ENCODE peak calls at places on chromosomes 7 and 10, in nine cellular contexts. M is neural progenitor cell, V is prostate gland, J is A549, S is body of pancreas, E is heart left ventricle, G is ovary, K is H1, Z is transverse colon. D is an unnamed sample.

GRCh38 chr10:59176241-59177030 is at the start of gene PHYHIPL:
- DNase-seq in M (peak; percentile 73), V (peak; percentile 44), J (peak; percentile 14), S (peak; percentile 64), E (peak; percentile 4), G (peak; percentile 25), K (no peak), Z (no peak), D (no peak)

GRCh38 chr10:7541137-7542087 is 125.4 kb downstream of the ITIH5 start:
- DNase-seq in M (peak; percentile 39), V (no peak), J (peak; percentile 12), S (peak; percentile 58), E (peak; percentile 63), G (peak; percentile 75), K (peak; percentile 39), Z (peak; percentile 48), D (peak; percentile 60)

GRCh38 chr10:100009283-100009792 is 409 bp downstream of the DNMBP start:
- DNase-seq in M (no peak), V (peak; percentile 56), J (peak; percentile 42), S (peak; percentile 16), E (peak; percentile 15), G (no peak), K (no peak), Z (peak; percentile 70), D (no peak)

GRCh38 chr10:71747039-71747807 is 26.1 kb downstream of the VSIR start:
- DNase-seq in M (no peak), V (no peak), J (no peak), S (no peak), E (no peak), G (no peak), K (no peak), Z (no peak), D (no peak)

GRCh38 chr7:28921822-28922221 is 36.3 kb downstream of the TRIL start:
- DNase-seq in M (peak; percentile 80), V (peak; percentile 63), J (peak; percentile 61), S (peak; percentile 44), E (peak; percentile 44), G (no peak), K (no peak), Z (peak; percentile 40), D (no peak)

GRCh38 chr10:11610855-11611247 is 599 bp downstream of the USP6NL start:
- DNase-seq in M (peak; percentile 54), V (peak; percentile 24), J (peak; percentile 40), S (peak; percentile 38), E (peak; percentile 32), G (peak; percentile 47), K (no peak), Z (peak; percentile 38), D (peak; percentile 35)

GRCh38 chr10:12636585-12636984 is 287.2 kb downstream of the CAMK1D start:
- DNase-seq in M (no peak), V (no peak), J (no peak), S (no peak), E (no peak), G (no peak), K (no peak), Z (no peak), D (no peak)

GRCh38 chr10:99966306-99966705 is 43.4 kb downstream of the DNMBP start:
- DNase-seq in M (no peak), V (no peak), J (peak; percentile 72), S (no peak), E (no peak), G (no peak), K (no peak), Z (no peak), D (no peak)

GRCh38 chr10:75525067-75525466 is 93.6 kb downstream of the LRMDA start:
- DNase-seq in M (no peak), V (no peak), J (no peak), S (no peak), E (no peak), G (no peak), K (no peak), Z (no peak), D (no peak)

GRCh38 chr7:100085515-100085914 is 3.3 kb upstream of the COPS6 start:
- DNase-seq in M (no peak), V (no peak), J (no peak), S (no peak), E (no peak), G (no peak), K (no peak), Z (no peak), D (no peak)
- H3K4me1 ChIP-seq in M (peaks cover 3% of the 10 kb centered on the region), V (peaks cover 6% of the 10 kb centered on the region), J (peaks cover 14% of the 10 kb centered on the region), S (peaks cover 36% of the 10 kb centered on the region), E (peaks cover 49% of the 10 kb centered on the region), G (no peaks in the 10 kb centered on the region), K (peaks cover 5% of the 10 kb centered on the region), Z (peaks cover 36% of the 10 kb centered on the region), D (peaks cover 45% of the 10 kb centered on the region)

DNA sequence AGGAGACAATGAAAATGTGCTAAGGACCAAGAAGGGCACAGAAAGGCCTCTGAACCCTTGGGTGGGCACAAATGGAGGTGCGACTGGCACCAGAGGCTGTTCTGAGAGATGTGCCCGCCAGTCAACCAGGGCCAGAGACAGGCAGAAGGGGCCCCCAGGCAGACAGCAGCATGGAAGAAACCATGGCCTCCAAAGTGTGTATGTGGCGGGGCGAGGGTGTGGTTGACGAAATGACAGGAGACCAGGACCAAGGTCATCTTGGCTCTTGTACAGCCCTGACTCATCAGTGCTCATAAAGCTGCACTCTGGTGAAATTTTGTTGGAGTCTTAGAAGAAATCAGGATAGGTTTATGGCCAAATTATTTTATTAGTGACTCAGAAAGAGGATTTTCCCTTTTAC is 4.0 kb upstream of the MRPS24 start:
- DNase-seq in M (no peak), V (no peak), J (peak; percentile 9), S (no peak), E (no peak), G (no peak), K (no peak), Z (peak; percentile 74), D (peak; percentile 46)
- H3K27ac ChIP-seq in M (no peak overlapping the region), V (peak overlapping the region; percentile 56), J (no peak overlapping the region), S (no peak overlapping the region), E (peak overlapping the region; percentile 73), G (no peak overlapping the region), K (no peak overlapping the region), Z (peak overlapping the region; percentile 66), D (peak overlapping the region; percentile 44)

GRCh38 chr10:79379512-79380124 is 32.3 kb downstream of the PPIF start:
- DNase-seq in M (no peak), V (no peak), J (no peak), S (no peak), E (no peak), G (peak; percentile 61), K (no peak), Z (peak; percentile 20), D (no peak)
- H3K4me1 ChIP-seq in M (no peaks in the 10 kb centered on the region), V (peaks cover 14% of the 10 kb centered on the region), J (peaks cover 33% of the 10 kb centered on the region), S (peaks cover 15% of the 10 kb centered on the region), E (peaks cover 41% of the 10 kb centered on the region), G (peaks cover 33% of the 10 kb centered on the region), K (no peaks in the 10 kb centered on the region), Z (peaks cover 47% of the 10 kb centered on the region), D (peaks cover 54% of the 10 kb centered on the region)

GRCh38 chr7:80278737-80279136 is 144.1 kb downstream of the GNAI1 start:
- DNase-seq in M (no peak), V (no peak), J (peak; percentile 32), S (no peak), E (no peak), G (no peak), K (no peak), Z (no peak), D (no peak)
- H3K27ac ChIP-seq in M (no peak overlapping the region), V (no peak overlapping the region), J (peak overlapping the region; percentile 84), S (no peak overlapping the region), E (peak overlapping the region; percentile 67), G (no peak overlapping the region), K (no peak overlapping the region), Z (peak overlapping the region; percentile 70), D (peak overlapping the region; percentile 66)

GRCh38 chr7:44618045-44618444 is 11.6 kb downstream of the OGDH start:
- DNase-seq in M (no peak), V (no peak), J (no peak), S (no peak), E (no peak), G (no peak), K (no peak), Z (no peak), D (no peak)
- H3K4me1 ChIP-seq in M (no peaks in the 10 kb centered on the region), V (peaks cover 6% of the 10 kb centered on the region), J (peaks cover 19% of the 10 kb centered on the region), S (peaks cover 36% of the 10 kb centered on the region), E (peaks cover 86% of the 10 kb centered on the region), G (peaks cover 10% of the 10 kb centered on the region), K (no peaks in the 10 kb centered on the region), Z (peaks cover 48% of the 10 kb centered on the region), D (peaks cover 97% of the 10 kb centered on the region)

GRCh38 chr10:74234569-74234968 is 83.5 kb downstream of the ADK start:
- DNase-seq in M (no peak), V (no peak), J (no peak), S (no peak), E (no peak), G (no peak), K (no peak), Z (no peak), D (no peak)

GRCh38 chr10:74233281-74233680 is 82.3 kb downstream of the ADK start:
- DNase-seq in M (no peak), V (no peak), J (no peak), S (no peak), E (no peak), G (no peak), K (no peak), Z (no peak), D (no peak)

GRCh38 chr10:74243067-74243466 is 92.0 kb downstream of the ADK start:
- DNase-seq in M (no peak), V (no peak), J (no peak), S (no peak), E (no peak), G (no peak), K (no peak), Z (no peak), D (no peak)

GRCh38 chr10:74238031-74238431 is 87.0 kb downstream of the ADK start:
- DNase-seq in M (no peak), V (peak; percentile 53), J (no peak), S (peak; percentile 34), E (no peak), G (no peak), K (no peak), Z (no peak), D (no peak)
- H3K27ac ChIP-seq in M (no peak overlapping the region), V (peak overlapping the region; percentile 24), J (no peak overlapping the region), S (peak overlapping the region; percentile 62), E (no peak overlapping the region), G (no peak overlapping the region), K (no peak overlapping the region), Z (no peak overlapping the region), D (no peak overlapping the region)